ENCODE peak calls at places on chromosomes 13 and 19, in nine cellular contexts. M is body of pancreas; H is thoracic aorta; N is T follicular helper cell; Y is stimulated activated CD4-positive, alpha-beta T cell treated with anti-CD3 and anti-CD28 coated beads, Interleukin-1b, Interleukin-23, amount 100 ng/mL, for 4 hours; E is activated gamma-delta T cell treated with Interleukin-2 at 50 U/mL for 16 hours; W is stimulated activated CD8-positive, alpha-beta memory T cell treated with anti-CD3 and anti-CD28 coated beads, Interleukin-15, amount 100 ng/mL, for 24 hours; K is M059J; X is psoas muscle. Z is an unnamed sample.

GRCh38 chr13:97327071-97327470 is 104.9 kb downstream of the MBNL2 start:
- DNase-seq in M (no peak), H (no peak), N (no peak), Y (no peak), E (no peak), W (no peak), K (no peak), X (no peak), Z (no peak)

GRCh38 chr19:13207237-13208130 is 57.3 kb downstream of the IER2 start:
- DNase-seq in M (no peak), H (no peak), N (no peak), Y (no peak), E (no peak), W (no peak), K (no peak), X (peak), Z (no peak)

GRCh38 chr13:78601124-78601885 is 2.0 kb downstream of the POU4F1 start:
- DNase-seq in M (no peak), H (no peak), N (no peak), Y (no peak), E (no peak), W (no peak), K (no peak), X (no peak), Z (no peak)

GRCh38 chr13:48873598-48873997 is 102.1 kb upstream of the FNDC3A start:
- DNase-seq in M (no peak), H (no peak), N (no peak), Y (no peak), E (no peak), W (no peak), K (peak), X (no peak), Z (no peak)

GRCh38 chr13:81247711-81248110 is 906.8 kb upstream of the SPRY2 start:
- DNase-seq in M (no peak), H (no peak), N (no peak), Y (no peak), E (no peak), W (no peak), K (no peak), X (no peak), Z (no peak)

GRCh38 chr19:28828276-28828870 is 384.6 kb downstream of the UQCRFS1 start:
- DNase-seq in M (no peak), H (no peak), N (no peak), Y (no peak), E (no peak), W (no peak), K (no peak), X (no peak), Z (no peak)

GRCh38 chr19:4831351-4832340 is at the start of gene TICAM1:
- DNase-seq in M (peak), H (no peak), N (peak), Y (peak), E (peak), W (peak), K (peak), X (peak), Z (peak)

GRCh38 chr13:84896128-84896527 is 903.1 kb downstream of the SLITRK6 start:
- DNase-seq in M (peak), H (no peak), N (no peak), Y (no peak), E (peak), W (no peak), K (peak), X (no peak), Z (peak)

GRCh38 chr13:33249066-33249465 is 36.5 kb downstream of the STARD13 start:
- DNase-seq in M (no peak), H (no peak), N (no peak), Y (no peak), E (no peak), W (no peak), K (peak), X (no peak), Z (no peak)

GRCh38 chr19:58274771-58275199 is 4.0 kb upstream of the ZNF8 start:
- DNase-seq in M (no peak), H (no peak), N (no peak), Y (no peak), E (no peak), W (no peak), K (peak), X (no peak), Z (no peak)

GRCh38 chr13:49341517-49341916 is 93.8 kb downstream of the CDADC1 start:
- DNase-seq in M (no peak), H (no peak), N (no peak), Y (no peak), E (no peak), W (no peak), K (no peak), X (no peak), Z (no peak)

GRCh38 chr13:33722216-33722900 is 95.6 kb upstream of the RFC3 start:
- DNase-seq in M (no peak), H (no peak), N (no peak), Y (no peak), E (no peak), W (no peak), K (peak), X (no peak), Z (no peak)

GRCh38 chr19:53553159-53553558 is 15.2 kb downstream of the ZNF331 start:
- DNase-seq in M (no peak), H (no peak), N (no peak), Y (no peak), E (no peak), W (no peak), K (no peak), X (no peak), Z (no peak)

GRCh38 chr13:20664304-20664703 is 39.2 kb upstream of the IL17D start:
- DNase-seq in M (no peak), H (no peak), N (no peak), Y (no peak), E (no peak), W (no peak), K (no peak), X (no peak), Z (no peak)

GRCh38 chr13:51469790-51470189 is 17.0 kb upstream of the INTS6 start:
- DNase-seq in M (no peak), H (no peak), N (no peak), Y (no peak), E (no peak), W (no peak), K (no peak), X (no peak), Z (no peak)

GRCh38 chr19:18612051-18612771 is 459 bp upstream of the TMEM59L start:
- DNase-seq in M (no peak), H (no peak), N (no peak), Y (no peak), E (no peak), W (no peak), K (no peak), X (no peak), Z (no peak)

GRCh38 chr19:16585808-16586476 is 13.7 kb upstream of the SLC35E1 start:
- DNase-seq in M (no peak), H (no peak), N (no peak), Y (no peak), E (no peak), W (no peak), K (peak), X (no peak), Z (peak)

GRCh38 chr13:73216381-73216831 is 157.6 kb downstream of the KLF5 start:
- DNase-seq in M (no peak), H (no peak), N (no peak), Y (no peak), E (no peak), W (no peak), K (peak), X (no peak), Z (no peak)

GRCh38 chr13:92804926-92805325 is 421.7 kb upstream of the GPC6 start:
- DNase-seq in M (no peak), H (no peak), N (no peak), Y (no peak), E (no peak), W (no peak), K (peak), X (no peak), Z (no peak)

GRCh38 chr19:46296722-46297431 is at the start of gene HIF3A:
- DNase-seq in M (peak), H (no peak), N (no peak), Y (no peak), E (no peak), W (no peak), K (no peak), X (peak), Z (no peak)

GRCh38 chr13:36224730-36225129 is 10.4 kb upstream of the SOHLH2 start:
- DNase-seq in M (no peak), H (no peak), N (no peak), Y (no peak), E (no peak), W (no peak), K (no peak), X (no peak), Z (no peak)

GRCh38 chr19:3852614-3853254 is 16.1 kb downstream of the ZFR2 start:
- DNase-seq in M (peak), H (no peak), N (peak), Y (no peak), E (peak), W (no peak), K (peak), X (no peak), Z (peak)

GRCh38 chr19:42252365-42253244 is 2.3 kb downstream of the ERF start:
- DNase-seq in M (peak), H (no peak), N (no peak), Y (no peak), E (no peak), W (no peak), K (no peak), X (no peak), Z (no peak)

GRCh38 chr19:3474015-3474414 is 6.3 kb downstream of the SMIM24 start:
- DNase-seq in M (peak), H (no peak), N (no peak), Y (no peak), E (no peak), W (no peak), K (no peak), X (no peak), Z (no peak)

GRCh38 chr19:13825489-13826475 is 30.5 kb downstream of the ZSWIM4 start:
- DNase-seq in M (no peak), H (no peak), N (no peak), Y (no peak), E (no peak), W (no peak), K (peak), X (no peak), Z (peak)

GRCh38 chr13:27211771-27212364 is 39.5 kb upstream of the RPL21 start:
- DNase-seq in M (no peak), H (no peak), N (no peak), Y (no peak), E (no peak), W (no peak), K (peak), X (no peak), Z (no peak)

GRCh38 chr19:1864480-1865171 is 1.2 kb upstream of the KLF16 start:
- DNase-seq in M (peak), H (no peak), N (no peak), Y (peak), E (peak), W (peak), K (peak), X (peak), Z (peak)

GRCh38 chr13:98656223-98656622 is 79.3 kb upstream of the STK24 start:
- DNase-seq in M (no peak), H (no peak), N (no peak), Y (no peak), E (no peak), W (no peak), K (no peak), X (no peak), Z (no peak)

GRCh38 chr19:42122691-42123607 is 9.3 kb downstream of the POU2F2 start:
- DNase-seq in M (no peak), H (no peak), N (peak), Y (peak), E (no peak), W (no peak), K (peak), X (peak), Z (no peak)

GRCh38 chr19:44723952-44724319 is 24.6 kb upstream of the BCL3 start:
- DNase-seq in M (peak), H (peak), N (peak), Y (peak), E (peak), W (peak), K (peak), X (peak), Z (peak)

GRCh38 chr13:94061316-94061715 is 418.2 kb downstream of the DCT start:
- DNase-seq in M (no peak), H (no peak), N (no peak), Y (no peak), E (no peak), W (no peak), K (peak), X (no peak), Z (no peak)

GRCh38 chr13:25945596-25945995 is 106.2 kb downstream of the SHISA2 start:
- DNase-seq in M (peak), H (no peak), N (no peak), Y (no peak), E (no peak), W (no peak), K (peak), X (no peak), Z (no peak)

GRCh38 chr19:55642153-55643002 is 1.1 kb upstream of the ZNF581 start:
- DNase-seq in M (peak), H (no peak), N (no peak), Y (no peak), E (no peak), W (no peak), K (peak), X (no peak), Z (peak)

GRCh38 chr13:87356314-87356713 is 314.9 kb upstream of the SLITRK5 start:
- DNase-seq in M (no peak), H (no peak), N (no peak), Y (no peak), E (no peak), W (no peak), K (peak), X (no peak), Z (no peak)

GRCh38 chr19:13946414-13946813 is 5.9 kb upstream of the DCAF15 start:
- DNase-seq in M (no peak), H (no peak), N (no peak), Y (no peak), E (no peak), W (no peak), K (no peak), X (no peak), Z (no peak)

GRCh38 chr19:10861118-10861651 is 10.2 kb upstream of the CARM1 start:
- DNase-seq in M (peak), H (no peak), N (no peak), Y (no peak), E (no peak), W (no peak), K (peak), X (no peak), Z (peak)

GRCh38 chr19:44671400-44671799 is at the start of gene CEACAM19:
- DNase-seq in M (no peak), H (no peak), N (no peak), Y (no peak), E (no peak), W (no peak), K (no peak), X (no peak), Z (no peak)

GRCh38 chr13:99626461-99627082 is 125.3 kb downstream of the TM9SF2 start:
- DNase-seq in M (peak), H (no peak), N (no peak), Y (no peak), E (no peak), W (no peak), K (peak), X (no peak), Z (no peak)

Z was measured in DND-41.